ENCODE peak calls at places on chromosome 21, in six cellular contexts. One of them, this sample, is unnamed. For H3K4me1, the result is how much of the 10 kb centered on the place peaks cover.

GRCh38 chr21:36542312-36543101 is 62.6 kb upstream of the CLDN14 start:
- DNase-seq in IMR-90: no peak
- DNase-seq in mesendoderm: peak
- DNase-seq in H1: peak
- DNase-seq in H9: peak
- DNase-seq in mesenchymal stem cell: no peak
- DNase-seq in this sample: no peak

GRCh38 chr21:34552324-34553198 is 40.6 kb upstream of the KCNE1 start:
- DNase-seq in mesenchymal stem cell: peak
- DNase-seq in mesendoderm: no peak
- DNase-seq in H9: no peak
- DNase-seq in IMR-90: no peak
- DNase-seq in H1: no peak
- DNase-seq in this sample: no peak

GRCh38 chr21:31554511-31555022 is 104.9 kb upstream of the SOD1 start:
- DNase-seq in IMR-90: peak
- DNase-seq in H9: peak
- DNase-seq in H1: no peak
- DNase-seq in mesenchymal stem cell: peak
- DNase-seq in mesendoderm: peak
- DNase-seq in this sample: peak

GRCh38 chr21:28949318-28949717 is 43.4 kb downstream of the LTN1 start:
- DNase-seq in mesenchymal stem cell: no peak
- DNase-seq in H9: no peak
- DNase-seq in mesendoderm: no peak
- DNase-seq in H1: no peak
- DNase-seq in IMR-90: no peak
- DNase-seq in this sample: no peak

GRCh38 chr21:37737497-37737896 is 178.8 kb downstream of the KCNJ6 start:
- DNase-seq in IMR-90: no peak
- DNase-seq in mesendoderm: no peak
- DNase-seq in H1: no peak
- DNase-seq in H9: no peak
- DNase-seq in mesenchymal stem cell: peak
- DNase-seq in this sample: no peak

GRCh38 chr21:36710729-36711048 is 11.8 kb downstream of the SIM2 start:
- DNase-seq in mesenchymal stem cell: no peak
- DNase-seq in mesendoderm: peak
- DNase-seq in IMR-90: no peak
- DNase-seq in H9: no peak
- DNase-seq in H1: no peak
- DNase-seq in this sample: peak

GRCh38 chr21:31354604-31355443 is 10.8 kb upstream of the TIAM1 start:
- DNase-seq in H9: no peak
- DNase-seq in mesenchymal stem cell: peak
- DNase-seq in H1: no peak
- DNase-seq in mesendoderm: no peak
- DNase-seq in IMR-90: peak
- DNase-seq in this sample: no peak

GRCh38 chr21:22961248-22961647 is 1963.0 kb downstream of the NCAM2 start:
- DNase-seq in H9: no peak
- DNase-seq in H1: no peak
- DNase-seq in mesenchymal stem cell: no peak
- DNase-seq in IMR-90: no peak
- DNase-seq in mesendoderm: no peak
- DNase-seq in this sample: no peak

GRCh38 chr21:31498985-31499384 is 154.9 kb upstream of the TIAM1 start:
- DNase-seq in H9: no peak
- DNase-seq in mesendoderm: peak
- DNase-seq in H1: no peak
- DNase-seq in mesenchymal stem cell: no peak
- DNase-seq in IMR-90: no peak
- DNase-seq in this sample: no peak

GRCh38 chr21:39515684-39516083 is 63.9 kb downstream of the SH3BGR start:
- DNase-seq in H9: no peak
- DNase-seq in H1: no peak
- DNase-seq in mesendoderm: no peak
- DNase-seq in mesenchymal stem cell: no peak
- DNase-seq in IMR-90: no peak
- DNase-seq in this sample: no peak
- H3K23ac ChIP-seq in H9: no peak
- H3K23ac ChIP-seq in H1: no peak
- H3K23ac ChIP-seq in mesendoderm: no peak
- H3K23ac ChIP-seq in mesenchymal stem cell: no peak
- H3K23ac ChIP-seq in IMR-90: no peak
- H3K23ac ChIP-seq in this sample: no peak

DNA sequence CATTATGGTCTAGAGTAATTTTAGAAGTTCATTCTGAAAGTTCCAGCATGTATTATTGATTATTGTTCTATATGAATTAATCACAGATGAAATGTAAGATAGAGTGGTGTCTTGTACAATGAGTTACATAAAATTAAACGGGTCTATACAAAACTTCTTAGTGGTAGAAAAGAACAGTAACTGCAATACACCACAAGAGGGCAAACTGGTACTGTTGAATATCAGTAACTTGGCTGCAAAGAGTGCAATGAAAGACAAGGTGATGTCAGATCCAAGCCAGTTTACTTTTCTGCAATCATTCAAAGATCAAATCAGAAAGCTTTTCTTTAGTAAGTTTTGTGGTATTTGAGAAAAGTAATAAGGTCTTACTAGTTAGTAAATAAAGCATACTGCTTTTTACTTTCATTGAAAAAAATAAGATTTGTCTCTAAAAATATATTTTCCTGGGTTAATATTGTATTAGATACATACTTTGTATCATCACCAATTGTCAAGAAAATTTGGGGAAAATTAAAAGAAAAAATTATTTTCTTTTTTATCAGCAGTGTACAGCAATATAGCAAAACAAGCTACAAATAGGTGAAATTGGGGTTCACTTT is 66.4 kb upstream of the BTG3 start:
- DNase-seq in mesenchymal stem cell: peak
- DNase-seq in mesendoderm: peak
- DNase-seq in IMR-90: peak
- DNase-seq in H1: no peak
- DNase-seq in H9: no peak
- DNase-seq in this sample: peak
- H2BK15ac ChIP-seq in mesenchymal stem cell: no peak
- H2BK15ac ChIP-seq in mesendoderm: no peak
- H2BK15ac ChIP-seq in IMR-90: no peak
- H2BK15ac ChIP-seq in H1: no peak
- H2BK15ac ChIP-seq in H9: no peak
- H2BK15ac ChIP-seq in this sample: no peak

DNA sequence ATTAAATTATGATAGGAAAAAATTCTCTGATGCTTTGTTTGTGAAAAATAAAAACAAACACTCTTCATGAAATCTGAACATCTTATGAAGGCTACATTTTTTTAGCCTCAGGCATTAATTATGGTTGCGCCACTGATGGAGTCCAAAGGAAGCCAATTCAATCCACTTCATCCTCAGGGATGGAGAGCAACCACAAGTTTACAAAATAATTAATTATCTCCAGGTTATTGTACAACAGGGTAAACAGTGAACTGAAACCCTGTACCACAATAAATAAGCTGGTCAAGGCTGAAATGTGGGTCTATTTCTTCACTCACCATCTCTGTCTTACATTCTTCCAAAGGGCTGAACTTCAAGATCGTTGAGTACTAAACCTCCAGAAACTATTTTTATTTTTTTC is 49.2 kb downstream of the MRPL39 start:
- DNase-seq in mesendoderm: no peak
- DNase-seq in mesenchymal stem cell: peak
- DNase-seq in H1: no peak
- DNase-seq in IMR-90: no peak
- DNase-seq in H9: no peak
- DNase-seq in this sample: no peak
- H3K4me1 ChIP-seq in mesendoderm: under half
- H3K4me1 ChIP-seq in mesenchymal stem cell: under half
- H3K4me1 ChIP-seq in H1: under half
- H3K4me1 ChIP-seq in IMR-90: under half
- H3K4me1 ChIP-seq in H9: under half
- H3K4me1 ChIP-seq in this sample: under half

DNA sequence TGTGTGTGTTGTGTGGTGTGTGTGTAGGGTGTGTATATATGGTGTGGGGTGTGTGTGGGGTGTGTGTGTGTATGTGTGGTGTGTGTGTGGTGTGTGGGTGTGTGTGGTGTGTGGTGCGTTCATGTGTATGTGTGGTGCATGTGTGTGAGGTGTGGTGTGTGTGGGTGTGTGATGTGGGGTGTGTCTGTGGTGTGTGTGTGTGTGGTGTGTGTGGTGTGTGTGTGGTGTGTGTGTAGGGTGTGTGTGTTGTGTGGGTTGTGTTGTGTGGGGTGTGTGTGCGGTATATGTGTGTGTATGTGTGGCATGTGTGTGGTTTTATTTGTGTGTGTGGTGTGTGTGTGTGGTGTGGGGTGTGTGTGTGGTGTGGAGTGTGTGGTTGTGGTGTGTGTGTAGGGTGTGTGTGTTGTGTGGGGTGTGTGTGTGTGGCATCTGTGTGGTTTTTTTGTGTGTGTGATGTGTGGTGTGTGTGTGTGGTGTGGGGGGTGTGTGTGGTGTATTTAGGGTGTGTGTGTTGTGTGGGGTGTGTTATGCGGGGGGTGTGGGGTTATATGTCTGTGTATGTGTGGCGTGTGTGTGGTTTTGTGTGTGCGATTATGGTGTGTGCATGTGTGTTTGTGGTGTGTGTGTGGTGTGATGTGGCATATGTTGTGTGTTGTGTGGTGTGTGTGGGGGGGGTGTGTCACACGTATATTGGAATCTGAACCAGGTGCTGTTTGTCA is 17.1 kb upstream of the ZBTB21 start:
- DNase-seq in IMR-90: no peak
- DNase-seq in mesenchymal stem cell: no peak
- DNase-seq in mesendoderm: no peak
- DNase-seq in H9: no peak
- DNase-seq in H1: no peak
- DNase-seq in this sample: no peak
- H3K23ac ChIP-seq in IMR-90: no peak
- H3K23ac ChIP-seq in mesenchymal stem cell: peak
- H3K23ac ChIP-seq in mesendoderm: no peak
- H3K23ac ChIP-seq in H9: no peak
- H3K23ac ChIP-seq in H1: no peak
- H3K23ac ChIP-seq in this sample: peak

GRCh38 chr21:42829417-42829816 is 49.9 kb downstream of the WDR4 start:
- DNase-seq in mesendoderm: no peak
- DNase-seq in IMR-90: no peak
- DNase-seq in mesenchymal stem cell: no peak
- DNase-seq in H1: no peak
- DNase-seq in H9: no peak
- DNase-seq in this sample: no peak
- H2BK15ac ChIP-seq in mesendoderm: no peak
- H2BK15ac ChIP-seq in IMR-90: no peak
- H2BK15ac ChIP-seq in mesenchymal stem cell: no peak
- H2BK15ac ChIP-seq in H1: no peak
- H2BK15ac ChIP-seq in H9: no peak
- H2BK15ac ChIP-seq in this sample: no peak

GRCh38 chr21:44925027-44925755 is 4.5 kb upstream of the ITGB2 start:
- DNase-seq in IMR-90: peak
- DNase-seq in mesenchymal stem cell: peak
- DNase-seq in H9: no peak
- DNase-seq in H1: no peak
- DNase-seq in mesendoderm: no peak
- DNase-seq in this sample: no peak

GRCh38 chr21:44927259-44927586 is 6.5 kb upstream of the ITGB2 start:
- DNase-seq in H1: no peak
- DNase-seq in IMR-90: no peak
- DNase-seq in mesendoderm: no peak
- DNase-seq in mesenchymal stem cell: no peak
- DNase-seq in H9: no peak
- DNase-seq in this sample: no peak

GRCh38 chr21:44924611-44925010 is 3.9 kb upstream of the ITGB2 start:
- DNase-seq in IMR-90: no peak
- DNase-seq in mesendoderm: no peak
- DNase-seq in mesenchymal stem cell: no peak
- DNase-seq in H1: no peak
- DNase-seq in H9: no peak
- DNase-seq in this sample: no peak

GRCh38 chr21:44927587-44928461 is 7.1 kb upstream of the ITGB2 start:
- DNase-seq in mesendoderm: peak
- DNase-seq in mesenchymal stem cell: peak
- DNase-seq in H9: peak
- DNase-seq in H1: no peak
- DNase-seq in IMR-90: peak
- DNase-seq in this sample: no peak

DNA sequence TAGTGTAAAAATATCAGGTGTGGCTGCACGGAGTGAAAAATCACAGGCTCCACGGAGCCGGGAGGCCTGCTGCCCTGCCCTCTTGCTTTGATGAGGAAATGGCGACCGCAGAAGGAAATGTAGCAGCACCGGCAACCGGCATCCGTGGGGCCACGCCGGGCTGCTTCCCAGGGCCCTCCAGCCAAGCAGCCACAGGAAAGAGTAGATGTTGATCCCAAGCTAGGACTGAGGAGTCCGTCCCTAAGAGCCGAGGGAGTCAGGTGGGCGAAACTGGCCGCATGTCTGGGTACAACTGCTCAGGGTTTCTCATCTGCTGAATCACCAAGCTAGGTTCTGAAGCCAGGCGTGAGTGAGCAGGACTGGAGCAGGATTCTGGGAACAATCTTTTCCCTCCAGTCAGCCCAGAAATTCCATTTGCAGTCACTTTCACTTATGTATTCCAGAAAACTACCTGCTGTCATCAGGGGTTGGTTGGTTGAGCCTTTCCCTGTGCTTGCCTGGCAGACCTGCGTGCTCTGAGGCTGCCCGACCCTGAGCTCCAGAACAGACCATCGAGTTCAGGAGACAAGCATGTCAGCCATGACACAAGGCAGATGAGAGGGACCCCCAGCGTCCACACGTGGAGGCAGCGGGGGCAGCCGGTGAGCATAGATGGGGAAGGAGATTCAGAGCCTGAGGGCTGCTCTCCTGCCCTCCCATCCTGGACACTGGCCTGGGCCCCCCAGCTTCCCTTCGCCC is 5.8 kb upstream of the ITGB2 start:
- DNase-seq in H1: no peak
- DNase-seq in mesendoderm: no peak
- DNase-seq in mesenchymal stem cell: no peak
- DNase-seq in IMR-90: peak
- DNase-seq in H9: no peak
- DNase-seq in this sample: no peak
- H3K4me1 ChIP-seq in H1: under half
- H3K4me1 ChIP-seq in mesendoderm: under half
- H3K4me1 ChIP-seq in mesenchymal stem cell: under half
- H3K4me1 ChIP-seq in IMR-90: under half
- H3K4me1 ChIP-seq in H9: under half
- H3K4me1 ChIP-seq in this sample: under half

GRCh38 chr21:26843912-26844257 is 1.3 kb downstream of the ADAMTS1 start:
- DNase-seq in H9: no peak
- DNase-seq in H1: no peak
- DNase-seq in mesenchymal stem cell: peak
- DNase-seq in IMR-90: peak
- DNase-seq in mesendoderm: no peak
- DNase-seq in this sample: peak

GRCh38 chr21:26840912-26841311 is 4.3 kb downstream of the ADAMTS1 start:
- DNase-seq in mesenchymal stem cell: peak
- DNase-seq in IMR-90: peak
- DNase-seq in H9: no peak
- DNase-seq in mesendoderm: peak
- DNase-seq in H1: no peak
- DNase-seq in this sample: no peak

GRCh38 chr21:26840206-26840605 is 5.0 kb downstream of the ADAMTS1 start:
- DNase-seq in mesendoderm: no peak
- DNase-seq in IMR-90: no peak
- DNase-seq in H1: no peak
- DNase-seq in H9: no peak
- DNase-seq in mesenchymal stem cell: no peak
- DNase-seq in this sample: no peak

GRCh38 chr21:26842976-26843911 is 2.0 kb downstream of the ADAMTS1 start:
- DNase-seq in H9: peak
- DNase-seq in IMR-90: peak
- DNase-seq in H1: no peak
- DNase-seq in mesenchymal stem cell: peak
- DNase-seq in mesendoderm: peak
- DNase-seq in this sample: peak

GRCh38 chr21:26842300-26842699 is 2.9 kb downstream of the ADAMTS1 start:
- DNase-seq in mesenchymal stem cell: peak
- DNase-seq in H1: no peak
- DNase-seq in H9: no peak
- DNase-seq in IMR-90: peak
- DNase-seq in mesendoderm: no peak
- DNase-seq in this sample: no peak
- H3K23ac ChIP-seq in mesenchymal stem cell: no peak
- H3K23ac ChIP-seq in H1: no peak
- H3K23ac ChIP-seq in H9: no peak
- H3K23ac ChIP-seq in IMR-90: no peak
- H3K23ac ChIP-seq in mesendoderm: no peak
- H3K23ac ChIP-seq in this sample: no peak

This sample was measured in neuronal stem cell.